ENCODE peak calls at places on chromosomes 3 and 15, in nine cellular contexts. W, S, I, C, K, T, Z, D and Q are unnamed samples.

GRCh38 chr3:108114423-108115065 is 23.7 kb upstream of the CD47 start:
- DNase-seq in W (no peak), S (no peak), I (no peak), C (no peak), K (no peak), T (no peak), Z (no peak), D (no peak), Q (no peak)

GRCh38 chr3:32285910-32286309 is 47.4 kb downstream of the CMTM8 start:
- DNase-seq in W (no peak), S (no peak), I (no peak), C (no peak), K (no peak), T (no peak), Z (no peak), D (peak; percentile 10), Q (no peak)

GRCh38 chr15:100880139-100880896 is 687 bp downstream of the ALDH1A3 start:
- DNase-seq in W (no peak), S (no peak), I (no peak), C (no peak), K (no peak), T (no peak), Z (no peak), D (no peak), Q (no peak)

GRCh38 chr3:177111541-177111949 is 85.7 kb downstream of the TBL1XR1 start:
- DNase-seq in W (no peak), S (no peak), I (no peak), C (no peak), K (no peak), T (no peak), Z (no peak), D (no peak), Q (no peak)

GRCh38 chr15:74158855-74159650 is 14.5 kb upstream of the ISLR start:
- DNase-seq in W (no peak), S (no peak), I (no peak), C (no peak), K (no peak), T (no peak), Z (no peak), D (no peak), Q (no peak)

GRCh38 chr3:50166309-50167019 is 11.3 kb downstream of the SEMA3F start:
- DNase-seq in W (no peak), S (no peak), I (no peak), C (no peak), K (no peak), T (no peak), Z (no peak), D (no peak), Q (no peak)

GRCh38 chr3:141285570-141285969 is 53.9 kb downstream of the PXYLP1 start:
- DNase-seq in W (no peak), S (no peak), I (no peak), C (no peak), K (no peak), T (no peak), Z (no peak), D (no peak), Q (no peak)

GRCh38 chr15:75640483-75641175 is 605 bp upstream of the IMP3 start:
- DNase-seq in W (peak; percentile 63), S (peak; percentile 61), I (no peak), C (no peak), K (no peak), T (no peak), Z (peak; percentile 28), D (peak; percentile 47), Q (peak; percentile 79)

GRCh38 chr3:31358473-31359075 is 174.2 kb upstream of the STT3B start:
- DNase-seq in W (no peak), S (no peak), I (no peak), C (no peak), K (no peak), T (no peak), Z (no peak), D (no peak), Q (peak; percentile 57)

GRCh38 chr3:43243590-43244587 is 42.5 kb upstream of the SNRK start:
- DNase-seq in W (no peak), S (no peak), I (no peak), C (no peak), K (no peak), T (no peak), Z (no peak), D (no peak), Q (no peak)

GRCh38 chr3:127083778-127084355 is 101.0 kb downstream of the PLXNA1 start:
- DNase-seq in W (no peak), S (peak; percentile 4), I (no peak), C (no peak), K (no peak), T (no peak), Z (no peak), D (no peak), Q (no peak)

GRCh38 chr15:64150236-64150578 is 1.3 kb upstream of the SNX22 start:
- DNase-seq in W (no peak), S (no peak), I (no peak), C (no peak), K (no peak), T (no peak), Z (no peak), D (peak; percentile 39), Q (no peak)

GRCh38 chr15:74901612-74902063 is 5.0 kb downstream of the FAM219B start:
- DNase-seq in W (peak; percentile 72), S (peak; percentile 53), I (peak; percentile 48), C (no peak), K (peak; percentile 33), T (peak; percentile 26), Z (peak; percentile 29), D (peak; percentile 62), Q (peak; percentile 74)

GRCh38 chr3:55576621-55577020 is 89.5 kb upstream of the WNT5A start:
- DNase-seq in W (no peak), S (no peak), I (no peak), C (no peak), K (no peak), T (no peak), Z (no peak), D (no peak), Q (no peak)

GRCh38 chr3:186788482-186789370 is 5.3 kb downstream of the EIF4A2 start:
- DNase-seq in W (no peak), S (no peak), I (no peak), C (no peak), K (no peak), T (no peak), Z (no peak), D (no peak), Q (no peak)

GRCh38 chr3:186789554-186790260 is 6.3 kb downstream of the EIF4A2 start:
- DNase-seq in W (no peak), S (no peak), I (no peak), C (no peak), K (no peak), T (no peak), Z (no peak), D (peak; percentile 13), Q (no peak)

GRCh38 chr3:186786810-186787375 is 3.5 kb downstream of the EIF4A2 start:
- DNase-seq in W (no peak), S (no peak), I (no peak), C (no peak), K (no peak), T (no peak), Z (no peak), D (no peak), Q (no peak)

GRCh38 chr3:186785517-186786018 is 2.2 kb downstream of the EIF4A2 start:
- DNase-seq in W (no peak), S (no peak), I (no peak), C (no peak), K (no peak), T (no peak), Z (no peak), D (no peak), Q (no peak)

GRCh38 chr3:186787642-186788481 is 4.5 kb downstream of the EIF4A2 start:
- DNase-seq in W (no peak), S (no peak), I (no peak), C (no peak), K (no peak), T (no peak), Z (no peak), D (no peak), Q (no peak)
- H3K4me3 ChIP-seq in W (peak overlapping the region; percentile 15), S (peak overlapping the region; percentile 100), I (no peak overlapping the region), C (peak overlapping the region; percentile 100), K (no peak overlapping the region), T (peak overlapping the region; percentile 100), Z (peak overlapping the region; percentile 4), D (no peak overlapping the region), Q (peak overlapping the region; percentile 96)

DNA sequence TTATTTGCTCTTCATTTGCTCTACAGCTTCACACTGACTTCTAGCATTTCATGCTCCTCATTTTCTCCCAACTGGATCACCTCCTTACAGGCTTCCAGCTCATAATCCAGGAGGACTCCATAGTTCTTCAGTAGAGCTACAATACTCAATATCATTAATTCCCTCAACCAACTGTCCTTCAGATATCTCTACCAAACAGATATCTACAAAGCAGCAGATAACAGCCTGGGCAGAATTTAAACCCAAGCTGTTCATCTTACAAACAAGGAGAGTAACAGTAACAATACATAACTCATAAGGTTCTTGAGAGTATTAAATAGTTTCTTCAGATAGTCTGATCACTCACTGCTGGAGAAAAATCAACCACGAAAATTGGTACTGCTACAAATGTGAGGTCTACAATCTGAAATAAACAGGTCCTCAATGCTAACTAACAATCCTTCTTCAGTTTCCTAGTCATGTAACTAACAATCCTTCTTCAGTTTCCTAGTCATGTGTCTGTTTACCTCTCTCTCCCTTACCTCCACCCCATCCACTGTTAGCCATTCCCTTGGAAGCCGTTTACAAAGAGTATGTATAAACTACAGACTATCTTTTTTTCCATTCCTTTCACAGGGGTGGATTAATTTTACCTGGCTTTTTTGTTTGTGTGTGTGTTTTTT is 5.0 kb downstream of the PEAK1 start:
- DNase-seq in W (no peak), S (no peak), I (no peak), C (no peak), K (no peak), T (no peak), Z (no peak), D (no peak), Q (no peak)
- H3K4me3 ChIP-seq in W (no peak overlapping the region), S (no peak overlapping the region), I (no peak overlapping the region), C (no peak overlapping the region), K (no peak overlapping the region), T (no peak overlapping the region), Z (no peak overlapping the region), D (no peak overlapping the region), Q (no peak overlapping the region)

DNA sequence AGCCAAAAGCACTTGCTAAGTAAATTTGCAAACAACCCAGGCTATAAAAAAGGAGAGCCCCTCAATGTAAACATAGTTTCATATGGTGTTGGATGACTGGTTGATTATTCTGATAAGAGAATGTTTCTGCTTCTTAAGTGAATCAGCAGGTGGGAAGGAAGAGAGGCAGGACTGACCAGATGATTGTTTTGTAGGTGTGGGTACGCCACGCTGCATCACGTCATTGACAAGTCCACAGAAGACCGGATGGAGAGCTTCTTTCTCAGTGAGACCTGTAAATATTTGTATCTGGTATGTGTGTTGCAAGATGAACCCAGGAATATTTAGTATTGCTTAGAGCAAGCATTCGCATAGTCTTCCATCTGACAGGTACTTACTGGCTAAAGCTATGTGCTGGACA is 23.4 kb downstream of the EDEM1 start:
- DNase-seq in W (no peak), S (no peak), I (no peak), C (no peak), K (no peak), T (no peak), Z (no peak), D (no peak), Q (no peak)
- H3K4me3 ChIP-seq in W (no peak overlapping the region), S (no peak overlapping the region), I (no peak overlapping the region), C (no peak overlapping the region), K (no peak overlapping the region), T (no peak overlapping the region), Z (no peak overlapping the region), D (no peak overlapping the region), Q (no peak overlapping the region)

DNA sequence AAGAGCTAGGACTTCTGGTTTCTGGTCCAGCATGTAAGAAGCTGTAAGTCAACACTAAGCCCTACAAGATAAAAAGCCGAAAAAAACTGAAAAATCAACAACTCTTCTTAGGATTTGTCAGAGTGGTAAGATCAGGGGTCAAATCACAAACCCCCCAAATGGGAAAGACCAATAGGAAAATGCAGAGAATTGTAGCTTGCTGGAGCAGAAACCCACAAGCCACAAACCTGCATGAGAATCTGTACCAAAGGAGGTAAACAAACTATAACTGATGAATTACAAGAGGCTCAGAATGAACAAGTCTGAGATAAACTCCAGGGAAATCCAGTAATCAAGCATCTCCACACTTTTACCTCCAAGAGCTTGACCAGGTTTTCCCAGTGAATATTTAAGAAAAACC is 36.0 kb downstream of the RFX7 start:
- DNase-seq in W (no peak), S (no peak), I (no peak), C (peak; percentile 24), K (no peak), T (no peak), Z (no peak), D (no peak), Q (no peak)
- H3K4me3 ChIP-seq in W (no peak overlapping the region), S (no peak overlapping the region), I (no peak overlapping the region), C (no peak overlapping the region), K (no peak overlapping the region), T (no peak overlapping the region), Z (peak overlapping the region; percentile 21), D (no peak overlapping the region), Q (peak overlapping the region; percentile 60)